ENCODE peak calls at places on chromosomes 11 and 22, in seven cellular contexts. One of them, this sample, is unnamed.

GRCh38 chr11:65132988-65133700 is 1.2 kb downstream of the SYVN1 start:
- DNase-seq in NCI-H1092 treated with DMSO at 0.1 percent for 48 hours: no peak
- DNase-seq in pons: no peak
- DNase-seq in activated CD4-positive, CD25-positive, alpha-beta regulatory T cell: no peak
- DNase-seq in SW 1271: no peak
- DNase-seq in astrocyte of the spinal cord: no peak
- DNase-seq in foreskin fibroblast: no peak
- DNase-seq in this sample: no peak

GRCh38 chr11:2708151-2708581 is 8.4 kb upstream of the KCNQ1OT1 start:
- DNase-seq in NCI-H1092 treated with DMSO at 0.1 percent for 48 hours: no peak
- DNase-seq in pons: no peak
- DNase-seq in activated CD4-positive, CD25-positive, alpha-beta regulatory T cell: no peak
- DNase-seq in SW 1271: no peak
- DNase-seq in astrocyte of the spinal cord: no peak
- DNase-seq in foreskin fibroblast: peak
- DNase-seq in this sample: no peak

GRCh38 chr11:10208045-10208674 is 85.9 kb downstream of the SBF2 start:
- DNase-seq in NCI-H1092 treated with DMSO at 0.1 percent for 48 hours: peak
- DNase-seq in pons: peak
- DNase-seq in activated CD4-positive, CD25-positive, alpha-beta regulatory T cell: no peak
- DNase-seq in SW 1271: no peak
- DNase-seq in astrocyte of the spinal cord: peak
- DNase-seq in foreskin fibroblast: peak
- DNase-seq in this sample: no peak

GRCh38 chr22:40491990-40492631 is 121.7 kb downstream of the SGSM3 start:
- DNase-seq in NCI-H1092 treated with DMSO at 0.1 percent for 48 hours: no peak
- DNase-seq in pons: peak
- DNase-seq in activated CD4-positive, CD25-positive, alpha-beta regulatory T cell: no peak
- DNase-seq in SW 1271: no peak
- DNase-seq in astrocyte of the spinal cord: peak
- DNase-seq in foreskin fibroblast: no peak
- DNase-seq in this sample: no peak

GRCh38 chr11:34940026-34940677 is 23.7 kb downstream of the PDHX start:
- DNase-seq in NCI-H1092 treated with DMSO at 0.1 percent for 48 hours: no peak
- DNase-seq in pons: no peak
- DNase-seq in activated CD4-positive, CD25-positive, alpha-beta regulatory T cell: no peak
- DNase-seq in SW 1271: no peak
- DNase-seq in astrocyte of the spinal cord: peak
- DNase-seq in foreskin fibroblast: no peak
- DNase-seq in this sample: no peak

GRCh38 chr11:69640260-69640994 is 529 bp upstream of the CCND1 start:
- DNase-seq in NCI-H1092 treated with DMSO at 0.1 percent for 48 hours: no peak
- DNase-seq in pons: no peak
- DNase-seq in activated CD4-positive, CD25-positive, alpha-beta regulatory T cell: no peak
- DNase-seq in SW 1271: no peak
- DNase-seq in astrocyte of the spinal cord: no peak
- DNase-seq in foreskin fibroblast: peak
- DNase-seq in this sample: no peak

GRCh38 chr11:21561589-21561988 is 631.3 kb upstream of the ANO5 start:
- DNase-seq in NCI-H1092 treated with DMSO at 0.1 percent for 48 hours: no peak
- DNase-seq in pons: no peak
- DNase-seq in activated CD4-positive, CD25-positive, alpha-beta regulatory T cell: no peak
- DNase-seq in SW 1271: no peak
- DNase-seq in astrocyte of the spinal cord: no peak
- DNase-seq in foreskin fibroblast: peak
- DNase-seq in this sample: no peak

GRCh38 chr11:12074529-12075195 is 35.7 kb upstream of the MICAL2 start:
- DNase-seq in NCI-H1092 treated with DMSO at 0.1 percent for 48 hours: no peak
- DNase-seq in pons: no peak
- DNase-seq in activated CD4-positive, CD25-positive, alpha-beta regulatory T cell: no peak
- DNase-seq in SW 1271: no peak
- DNase-seq in astrocyte of the spinal cord: no peak
- DNase-seq in foreskin fibroblast: peak
- DNase-seq in this sample: no peak

GRCh38 chr22:21771631-21771976 is 36.0 kb upstream of the YPEL1 start:
- DNase-seq in NCI-H1092 treated with DMSO at 0.1 percent for 48 hours: no peak
- DNase-seq in pons: no peak
- DNase-seq in activated CD4-positive, CD25-positive, alpha-beta regulatory T cell: no peak
- DNase-seq in SW 1271: no peak
- DNase-seq in astrocyte of the spinal cord: no peak
- DNase-seq in foreskin fibroblast: no peak
- DNase-seq in this sample: no peak

GRCh38 chr22:30265851-30266444 is 703 bp downstream of the OSM start:
- DNase-seq in NCI-H1092 treated with DMSO at 0.1 percent for 48 hours: no peak
- DNase-seq in pons: peak
- DNase-seq in activated CD4-positive, CD25-positive, alpha-beta regulatory T cell: peak
- DNase-seq in SW 1271: no peak
- DNase-seq in astrocyte of the spinal cord: no peak
- DNase-seq in foreskin fibroblast: no peak
- DNase-seq in this sample: no peak

GRCh38 chr11:35246725-35247124 is 107.8 kb downstream of the CD44 start:
- DNase-seq in NCI-H1092 treated with DMSO at 0.1 percent for 48 hours: no peak
- DNase-seq in pons: no peak
- DNase-seq in activated CD4-positive, CD25-positive, alpha-beta regulatory T cell: no peak
- DNase-seq in SW 1271: no peak
- DNase-seq in astrocyte of the spinal cord: no peak
- DNase-seq in foreskin fibroblast: peak
- DNase-seq in this sample: no peak

GRCh38 chr11:63511349-63511748 is 5.5 kb downstream of the LGALS12 start:
- DNase-seq in NCI-H1092 treated with DMSO at 0.1 percent for 48 hours: no peak
- DNase-seq in pons: no peak
- DNase-seq in activated CD4-positive, CD25-positive, alpha-beta regulatory T cell: no peak
- DNase-seq in SW 1271: no peak
- DNase-seq in astrocyte of the spinal cord: no peak
- DNase-seq in foreskin fibroblast: no peak
- DNase-seq in this sample: no peak

GRCh38 chr11:126433244-126433846 is 77.9 kb downstream of the ST3GAL4 start:
- DNase-seq in NCI-H1092 treated with DMSO at 0.1 percent for 48 hours: no peak
- DNase-seq in pons: no peak
- DNase-seq in activated CD4-positive, CD25-positive, alpha-beta regulatory T cell: no peak
- DNase-seq in SW 1271: no peak
- DNase-seq in astrocyte of the spinal cord: no peak
- DNase-seq in foreskin fibroblast: no peak
- DNase-seq in this sample: no peak

GRCh38 chr11:95703059-95703458 is 86.5 kb downstream of the FAM76B start:
- DNase-seq in NCI-H1092 treated with DMSO at 0.1 percent for 48 hours: no peak
- DNase-seq in pons: no peak
- DNase-seq in activated CD4-positive, CD25-positive, alpha-beta regulatory T cell: no peak
- DNase-seq in SW 1271: no peak
- DNase-seq in astrocyte of the spinal cord: no peak
- DNase-seq in foreskin fibroblast: no peak
- DNase-seq in this sample: no peak

GRCh38 chr11:17063171-17064002 is 14.1 kb downstream of the RPS13 start:
- DNase-seq in NCI-H1092 treated with DMSO at 0.1 percent for 48 hours: peak
- DNase-seq in pons: peak
- DNase-seq in activated CD4-positive, CD25-positive, alpha-beta regulatory T cell: no peak
- DNase-seq in SW 1271: no peak
- DNase-seq in astrocyte of the spinal cord: peak
- DNase-seq in foreskin fibroblast: peak
- DNase-seq in this sample: no peak

GRCh38 chr11:3103076-3103475 is 45.9 kb upstream of the CARS1 start:
- DNase-seq in NCI-H1092 treated with DMSO at 0.1 percent for 48 hours: no peak
- DNase-seq in pons: no peak
- DNase-seq in activated CD4-positive, CD25-positive, alpha-beta regulatory T cell: no peak
- DNase-seq in SW 1271: no peak
- DNase-seq in astrocyte of the spinal cord: no peak
- DNase-seq in foreskin fibroblast: no peak
- DNase-seq in this sample: no peak

This sample was measured in GOT3.